ENCODE peak calls at places on chromosomes 12 and 14, in ten cellular contexts. L is foreskin fibroblast; E is cardiac muscle cell; B is AG09309; X is pancreas; V is astrocyte of the spinal cord; C is ovary; A is body of pancreas; U is CD8-positive, alpha-beta T cell; I is fibroblast of lung. P is an unnamed sample.

GRCh38 chr14:89507521-89507920 is 90.5 kb upstream of the FOXN3 start:
- DNase-seq in A (no peak), B (peak; percentile 39), U (no peak), E (no peak), V (peak; percentile 76), X (no peak), C (no peak), I (peak; percentile 79), L (peak; percentile 79), P (peak; percentile 52)

GRCh38 chr14:78902010-78902623 is 731.9 kb downstream of the NRXN3 start:
- DNase-seq in E (peak; percentile 74), A (peak; percentile 34), X (peak; percentile 3), I (peak; percentile 36), V (peak; percentile 22), L (peak; percentile 5), C (no peak), B (peak; percentile 10), U (no peak), P (no peak)

GRCh38 chr12:88958961-88959360 is 378.7 kb upstream of the KITLG start:
- DNase-seq in C (no peak), U (no peak), L (no peak), X (no peak), I (no peak), E (no peak), B (no peak), A (no peak), V (no peak), P (no peak)

GRCh38 chr12:48803693-48804092 is 14.6 kb upstream of the CACNB3 start:
- DNase-seq in E (no peak), U (no peak), V (no peak), X (no peak), B (no peak), I (no peak), L (no peak), C (no peak), A (no peak), P (no peak)

GRCh38 chr12:21656931-21657335 is 709 bp downstream of the LDHB start:
- DNase-seq in X (no peak), E (peak; percentile 53), B (no peak), U (peak; percentile 51), A (peak; percentile 60), I (peak; percentile 58), C (no peak), V (peak; percentile 67), L (peak; percentile 21), P (no peak)

GRCh38 chr14:64684091-64684490 is 20.1 kb upstream of the PLEKHG3 start:
- DNase-seq in L (no peak), I (peak; percentile 58), B (no peak), A (peak; percentile 40), E (no peak), X (no peak), V (no peak), C (peak; percentile 81), U (no peak), P (no peak)

GRCh38 chr14:42002139-42002538 is 395.5 kb downstream of the LRFN5 start:
- DNase-seq in B (no peak), U (no peak), A (no peak), C (no peak), I (peak; percentile 7), V (peak; percentile 45), L (no peak), X (no peak), E (no peak), P (no peak)

GRCh38 chr14:101135796-101136742 is 232.5 kb upstream of the RTL1 start:
- DNase-seq in E (no peak), I (no peak), X (no peak), C (no peak), V (no peak), U (no peak), L (no peak), A (no peak), B (no peak), P (no peak)

GRCh38 chr12:94055528-94055927 is 92.8 kb upstream of the PLXNC1 start:
- DNase-seq in U (no peak), A (no peak), E (no peak), X (no peak), B (no peak), I (no peak), L (no peak), V (no peak), C (no peak), P (no peak)

GRCh38 chr12:122963928-122964240 is 2.4 kb downstream of the ABCB9 start:
- DNase-seq in E (no peak), V (peak; percentile 24), X (peak; percentile 57), B (no peak), C (peak; percentile 76), L (no peak), U (no peak), A (peak; percentile 67), I (peak; percentile 36), P (no peak)

GRCh38 chr14:95480109-95480886 is 36.2 kb downstream of the SYNE3 start:
- DNase-seq in E (no peak), L (peak; percentile 83), B (peak; percentile 28), A (peak; percentile 56), C (no peak), I (peak; percentile 71), U (peak; percentile 31), V (no peak), X (peak; percentile 14), P (no peak)

GRCh38 chr12:92290016-92290685 is 144.5 kb upstream of the BTG1 start:
- DNase-seq in V (peak; percentile 57), U (no peak), X (no peak), I (peak; percentile 5), L (peak; percentile 69), C (no peak), E (no peak), B (peak; percentile 14), A (no peak), P (peak; percentile 44)

GRCh38 chr14:68984686-68985085 is 5.6 kb upstream of the ACTN1 start:
- DNase-seq in X (no peak), I (no peak), V (no peak), B (no peak), E (no peak), U (no peak), A (no peak), L (no peak), C (no peak), P (no peak)

GRCh38 chr12:112102127-112102526 is 6.5 kb downstream of the NAA25 start:
- DNase-seq in A (no peak), X (no peak), E (no peak), C (no peak), B (no peak), L (no peak), V (no peak), I (no peak), U (no peak), P (no peak)

GRCh38 chr12:112103758-112104504 is 4.7 kb downstream of the NAA25 start:
- DNase-seq in I (no peak), L (no peak), B (no peak), E (no peak), C (no peak), X (no peak), U (no peak), A (no peak), V (no peak), P (no peak)

GRCh38 chr12:112107728-112108447 is 695 bp downstream of the NAA25 start:
- DNase-seq in I (no peak), E (peak; percentile 88), L (no peak), V (no peak), X (peak; percentile 20), A (peak; percentile 33), B (no peak), U (no peak), C (no peak), P (no peak)

GRCh38 chr12:112107306-112107705 is 1.3 kb downstream of the NAA25 start:
- DNase-seq in B (no peak), E (no peak), I (no peak), L (no peak), A (no peak), U (no peak), V (no peak), X (no peak), C (no peak), P (no peak)

GRCh38 chr12:112105891-112106290 is 2.7 kb downstream of the NAA25 start:
- DNase-seq in E (no peak), B (no peak), V (no peak), I (no peak), C (no peak), A (no peak), U (no peak), L (no peak), X (no peak), P (no peak)
- H3K4me3 ChIP-seq in E (no peak overlapping the region), B (no peak overlapping the region), V (no peak overlapping the region), I (no peak overlapping the region), C (no peak overlapping the region), A (no peak overlapping the region), U (no peak overlapping the region), L (no peak overlapping the region), X (no peak overlapping the region), P (no peak overlapping the region)

GRCh38 chr12:50686976-50687375 is 76.9 kb upstream of the ATF1 start:
- DNase-seq in A (no peak), C (no peak), I (no peak), U (no peak), X (no peak), V (no peak), B (no peak), E (no peak), L (no peak), P (no peak)
- TF ChIP-seq CTCF in A (no peak), C (no peak), I (no peak), U (no peak), X (no peak), V (no peak), B (no peak), E (no peak), L (no peak), P (no peak)

DNA sequence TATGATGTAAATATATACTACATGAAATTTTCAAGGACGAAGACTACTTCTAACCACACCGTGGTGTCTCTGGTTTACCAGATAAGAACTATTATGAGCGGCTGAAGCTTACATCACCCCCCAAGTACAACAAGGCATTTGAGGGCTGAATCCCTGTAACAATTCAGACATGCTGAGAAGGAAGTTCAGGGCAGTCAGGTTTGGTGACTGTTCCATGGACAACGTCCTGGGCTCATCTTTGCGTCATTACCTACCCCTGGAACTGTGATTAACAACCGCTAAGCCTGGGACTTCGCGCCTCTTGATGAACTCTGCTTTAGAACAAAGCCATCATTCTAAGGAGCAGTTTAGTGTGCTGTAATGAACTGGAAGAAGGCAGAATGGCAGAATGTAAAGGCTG is 263.3 kb downstream of the ADAMTS20 start:
- DNase-seq in X (no peak), E (no peak), V (no peak), U (no peak), C (no peak), A (no peak), L (no peak), I (no peak), B (no peak), P (no peak)
- H3K4me3 ChIP-seq in X (no peak overlapping the region), E (no peak overlapping the region), V (no peak overlapping the region), U (no peak overlapping the region), C (no peak overlapping the region), A (no peak overlapping the region), L (no peak overlapping the region), I (no peak overlapping the region), B (no peak overlapping the region), P (no peak overlapping the region)

DNA sequence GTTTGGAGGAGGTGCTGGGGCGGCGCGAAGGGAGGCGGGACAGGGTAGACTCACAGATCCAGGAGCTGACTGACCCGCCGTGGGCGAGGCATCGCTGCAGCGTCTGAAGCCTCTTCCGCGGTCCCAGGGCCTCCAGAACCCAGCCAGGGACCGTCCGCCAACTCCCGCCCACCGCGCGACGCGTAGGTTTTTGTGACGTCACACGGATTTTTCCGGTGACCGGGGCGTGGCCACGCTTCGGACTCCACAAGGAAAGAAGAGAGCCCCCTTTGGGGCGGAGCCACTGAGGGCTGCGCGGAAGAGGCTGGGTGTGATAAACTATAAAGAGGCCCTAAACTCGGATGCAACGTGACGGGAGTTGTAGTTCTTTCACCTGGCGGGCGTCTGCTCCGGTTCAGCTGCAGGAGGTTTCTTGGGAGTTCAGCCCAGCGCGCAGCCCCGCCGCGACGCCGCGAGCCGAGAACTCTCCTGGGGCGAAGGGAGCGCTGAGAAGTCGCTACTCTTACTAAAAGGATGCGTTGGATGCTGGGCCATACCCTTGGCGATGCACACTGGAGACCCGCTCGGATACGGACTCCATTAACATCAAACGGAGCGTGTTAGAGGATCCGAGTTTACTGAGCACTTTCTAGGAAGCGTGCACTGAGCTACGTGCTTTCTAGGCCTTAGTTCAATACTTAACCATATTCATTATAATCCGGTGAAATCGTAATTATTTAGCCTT is at the start of gene AMN1:
- DNase-seq in L (peak; percentile 100), A (peak; percentile 100), V (peak; percentile 100), E (peak; percentile 99), X (peak; percentile 99), U (peak; percentile 98), C (peak; percentile 99), B (peak; percentile 96), I (peak; percentile 99), P (peak; percentile 98)
- TF ChIP-seq CTCF in L (no peak), A (no peak), V (no peak), E (no peak), X (no peak), U (no peak), C (peak; percentile 24), B (no peak), I (peak; percentile 14), P (no peak)